ENCODE peak calls at places on chromosomes 6 and 20, in eight cellular contexts. V is Peyer's patch; G is CD8-positive, alpha-beta T cell; Y is psoas muscle; F is neuronal stem cell; L is heart left ventricle; Q is upper lobe of right lung; C is ovary. H is an unnamed sample.

GRCh38 chr6:5066456-5067093 is 18.6 kb upstream of the PPP1R3G start:
- DNase-seq in V (no peak), G (no peak), Y (no peak), F (no peak), L (no peak), Q (no peak), C (no peak), H (no peak)

GRCh38 chr6:5936611-5937010 is 70.1 kb downstream of the NRN1 start:
- DNase-seq in V (no peak), G (no peak), Y (no peak), F (no peak), L (no peak), Q (no peak), C (no peak), H (no peak)

GRCh38 chr6:163341671-163342070 is 72.8 kb upstream of the QKI start:
- DNase-seq in V (no peak), G (no peak), Y (peak; percentile 62), F (no peak), L (no peak), Q (no peak), C (no peak), H (no peak)

GRCh38 chr6:65006788-65007187 is 700.2 kb downstream of the EYS start:
- DNase-seq in V (no peak), G (no peak), Y (no peak), F (no peak), L (no peak), Q (no peak), C (no peak), H (no peak)

GRCh38 chr6:106037060-106037459 is 49.1 kb upstream of the PRDM1 start:
- DNase-seq in V (no peak), G (no peak), Y (no peak), F (no peak), L (no peak), Q (no peak), C (no peak), H (no peak)

GRCh38 chr6:105087571-105088211 is 92.1 kb downstream of the POPDC3 start:
- DNase-seq in V (peak; percentile 61), G (peak; percentile 32), Y (no peak), F (peak; percentile 42), L (no peak), Q (no peak), C (peak; percentile 47), H (no peak)

GRCh38 chr20:36483919-36484808 is 57.2 kb upstream of the MYL9 start:
- DNase-seq in V (no peak), G (no peak), Y (peak; percentile 75), F (no peak), L (no peak), Q (no peak), C (no peak), H (peak; percentile 45)

GRCh38 chr20:39302312-39302711 is 340.2 kb downstream of the DHX35 start:
- DNase-seq in V (no peak), G (no peak), Y (no peak), F (no peak), L (no peak), Q (no peak), C (no peak), H (no peak)

GRCh38 chr6:135686784-135687301 is 164.7 kb upstream of the PDE7B start:
- DNase-seq in V (no peak), G (no peak), Y (no peak), F (no peak), L (no peak), Q (no peak), C (no peak), H (no peak)

GRCh38 chr6:22451960-22452359 is 117.4 kb upstream of the HDGFL1 start:
- DNase-seq in V (no peak), G (no peak), Y (no peak), F (no peak), L (no peak), Q (no peak), C (no peak), H (no peak)

GRCh38 chr6:84220809-84221409 is 6.5 kb downstream of the CEP162 start:
- DNase-seq in V (no peak), G (no peak), Y (no peak), F (no peak), L (no peak), Q (no peak), C (no peak), H (no peak)

GRCh38 chr6:11341867-11342266 is 109.4 kb upstream of the NEDD9 start:
- DNase-seq in V (no peak), G (no peak), Y (no peak), F (no peak), L (no peak), Q (no peak), C (no peak), H (no peak)

GRCh38 chr6:36750090-36750489 is 52.5 kb downstream of the RAB44 start:
- DNase-seq in V (no peak), G (no peak), Y (no peak), F (no peak), L (no peak), Q (no peak), C (no peak), H (no peak)
- H3K4me3 ChIP-seq in V (no peak overlapping the region), G (no peak overlapping the region), Y (no peak overlapping the region), F (no peak overlapping the region), L (no peak overlapping the region), Q (no peak overlapping the region), C (no peak overlapping the region), H (no peak overlapping the region)

GRCh38 chr20:51513545-51513944 is 29.0 kb downstream of the NFATC2 start:
- DNase-seq in V (no peak), G (no peak), Y (no peak), F (no peak), L (no peak), Q (no peak), C (no peak), H (no peak)
- H3K27me3 ChIP-seq in V (no peaks in the 10 kb centered on the region), G (no peaks in the 10 kb centered on the region), Y (no peaks in the 10 kb centered on the region), F (no peaks in the 10 kb centered on the region), L (no peaks in the 10 kb centered on the region), Q (no peaks in the 10 kb centered on the region), C (no peaks in the 10 kb centered on the region), H (no peaks in the 10 kb centered on the region)

DNA sequence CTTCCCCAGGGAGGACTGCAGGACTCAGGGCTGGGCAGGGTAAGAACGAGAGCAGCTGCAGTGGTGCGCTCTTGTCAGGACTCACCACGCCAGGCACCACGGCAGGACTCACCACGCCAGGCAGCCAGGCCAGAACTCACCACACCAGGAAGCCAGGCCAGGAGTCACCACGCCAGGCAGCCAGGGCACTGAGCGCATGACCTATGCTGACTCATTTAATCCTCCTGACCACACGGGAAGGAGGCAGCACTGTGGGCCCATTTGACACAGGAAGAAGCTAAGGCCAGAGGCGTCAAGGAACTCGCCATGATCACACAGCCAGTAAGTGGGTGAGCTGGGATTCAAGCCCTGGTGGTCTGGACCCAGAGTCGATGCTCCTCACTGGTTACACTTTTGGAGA is 189.3 kb downstream of the PREX1 start:
- DNase-seq in V (no peak), G (no peak), Y (no peak), F (no peak), L (no peak), Q (no peak), C (no peak), H (no peak)
- H3K36me3 ChIP-seq in V (no peaks in the 10 kb centered on the region), G (peaks cover 71% of the 10 kb centered on the region), Y (no peaks in the 10 kb centered on the region), F (peaks cover 1% of the 10 kb centered on the region), L (peaks cover 36% of the 10 kb centered on the region), Q (peaks cover 43% of the 10 kb centered on the region), C (no peaks in the 10 kb centered on the region), H (peaks cover 44% of the 10 kb centered on the region)

GRCh38 chr20:17964073-17964472 is 4.5 kb downstream of the SNX5 start:
- DNase-seq in V (no peak), G (no peak), Y (no peak), F (no peak), L (no peak), Q (no peak), C (no peak), H (no peak)

GRCh38 chr20:17961600-17961965 is 7.0 kb downstream of the SNX5 start:
- DNase-seq in V (no peak), G (no peak), Y (no peak), F (no peak), L (no peak), Q (no peak), C (no peak), H (no peak)

GRCh38 chr20:17964632-17965031 is 4.0 kb downstream of the SNX5 start:
- DNase-seq in V (no peak), G (no peak), Y (no peak), F (no peak), L (no peak), Q (no peak), C (no peak), H (no peak)

GRCh38 chr20:17965042-17965697 is 3.4 kb downstream of the SNX5 start:
- DNase-seq in V (peak; percentile 49), G (no peak), Y (no peak), F (no peak), L (no peak), Q (no peak), C (no peak), H (no peak)

GRCh38 chr20:17963114-17963897 is 5.3 kb downstream of the SNX5 start:
- DNase-seq in V (peak; percentile 46), G (no peak), Y (no peak), F (no peak), L (no peak), Q (no peak), C (no peak), H (no peak)
- H3K4me3 ChIP-seq in V (no peak overlapping the region), G (no peak overlapping the region), Y (peak overlapping the region; percentile 3), F (no peak overlapping the region), L (no peak overlapping the region), Q (no peak overlapping the region), C (no peak overlapping the region), H (peak overlapping the region; percentile 96)